ENCODE peak calls at places on chromosome 13, in ten cellular contexts. R is HCT116, C is lung, Y is Peyer's patch, W is fibroblast of the aortic adventitia, E is D721Med, D is spleen, U is neural progenitor cell, B is mammary epithelial cell, J is AG09309. K is an unnamed sample.

GRCh38 chr13:101785858-101786257 is 333.4 kb downstream of the ITGBL1 start:
- DNase-seq in R (peak), C (no peak), Y (no peak), W (no peak), E (no peak), D (no peak), U (peak), B (peak), J (no peak), K (peak)

GRCh38 chr13:23876265-23876664 is 12.9 kb downstream of the MIPEP start:
- DNase-seq in R (no peak), C (no peak), Y (no peak), W (peak), E (no peak), D (no peak), U (peak), B (no peak), J (no peak), K (peak)

GRCh38 chr13:79477968-79478367 is 3.0 kb upstream of the NDFIP2 start:
- DNase-seq in R (no peak), C (no peak), Y (no peak), W (no peak), E (no peak), D (no peak), U (peak), B (peak), J (no peak), K (no peak)

GRCh38 chr13:43119206-43119605 is 95.8 kb downstream of the DNAJC15 start:
- DNase-seq in R (no peak), C (no peak), Y (no peak), W (no peak), E (no peak), D (no peak), U (no peak), B (no peak), J (no peak), K (no peak)

GRCh38 chr13:31964168-31964567 is 67.4 kb upstream of the FRY start:
- DNase-seq in R (no peak), C (no peak), Y (no peak), W (no peak), E (no peak), D (no peak), U (no peak), B (no peak), J (no peak), K (no peak)

GRCh38 chr13:106867249-106867648 is 299.3 kb upstream of the ARGLU1 start:
- DNase-seq in R (no peak), C (no peak), Y (no peak), W (no peak), E (no peak), D (no peak), U (peak), B (peak), J (no peak), K (no peak)

GRCh38 chr13:107881362-107881761 is 334.0 kb downstream of the LIG4 start:
- DNase-seq in R (no peak), C (no peak), Y (no peak), W (no peak), E (no peak), D (no peak), U (no peak), B (peak), J (no peak), K (no peak)

GRCh38 chr13:19794552-19795143 is 11.9 kb upstream of the PSPC1 start:
- DNase-seq in R (peak), C (no peak), Y (no peak), W (no peak), E (no peak), D (no peak), U (no peak), B (peak), J (no peak), K (no peak)

GRCh38 chr13:101455863-101456262 is 3.4 kb downstream of the ITGBL1 start:
- DNase-seq in R (no peak), C (no peak), Y (no peak), W (peak), E (no peak), D (no peak), U (no peak), B (peak), J (peak), K (peak)

GRCh38 chr13:33139186-33139585 is 123.0 kb downstream of the KL start:
- DNase-seq in R (no peak), C (peak), Y (no peak), W (no peak), E (no peak), D (no peak), U (no peak), B (no peak), J (no peak), K (no peak)

GRCh38 chr13:91664036-91664435 is 265.6 kb downstream of the GPC5 start:
- DNase-seq in R (no peak), C (no peak), Y (no peak), W (no peak), E (no peak), D (no peak), U (no peak), B (peak), J (no peak), K (peak)

GRCh38 chr13:65497265-65497664 is 1732.9 kb downstream of the PCDH9 start:
- DNase-seq in R (peak), C (no peak), Y (no peak), W (no peak), E (no peak), D (no peak), U (no peak), B (no peak), J (no peak), K (no peak)

GRCh38 chr13:29522044-29522685 is 73.3 kb downstream of the SLC7A1 start:
- DNase-seq in R (no peak), C (no peak), Y (peak), W (peak), E (no peak), D (peak), U (no peak), B (no peak), J (peak), K (peak)

GRCh38 chr13:93430346-93430745 is 203.7 kb downstream of the GPC6 start:
- DNase-seq in R (no peak), C (no peak), Y (no peak), W (no peak), E (no peak), D (no peak), U (no peak), B (no peak), J (no peak), K (no peak)

GRCh38 chr13:98260357-98261164 is 83.5 kb upstream of the RNF113B start:
- DNase-seq in R (no peak), C (no peak), Y (no peak), W (peak), E (no peak), D (no peak), U (peak), B (no peak), J (no peak), K (no peak)

GRCh38 chr13:23810842-23811241 is 78.4 kb downstream of the MIPEP start:
- DNase-seq in R (no peak), C (no peak), Y (no peak), W (no peak), E (no peak), D (no peak), U (no peak), B (no peak), J (no peak), K (no peak)

GRCh38 chr13:84896128-84896527 is 903.1 kb downstream of the SLITRK6 start:
- DNase-seq in R (peak), C (no peak), Y (no peak), W (peak), E (no peak), D (no peak), U (peak), B (peak), J (peak), K (peak)

GRCh38 chr13:113383089-113383488 is 19.2 kb upstream of the GRTP1 start:
- DNase-seq in R (no peak), C (no peak), Y (no peak), W (no peak), E (no peak), D (no peak), U (no peak), B (no peak), J (no peak), K (no peak)

GRCh38 chr13:102091231-102091630 is 310.6 kb downstream of the FGF14 start:
- DNase-seq in R (peak), C (no peak), Y (no peak), W (no peak), E (no peak), D (no peak), U (peak), B (peak), J (no peak), K (peak)

GRCh38 chr13:30927595-30927994 is 4.9 kb upstream of the TEX26 start:
- DNase-seq in R (no peak), C (no peak), Y (no peak), W (no peak), E (no peak), D (no peak), U (no peak), B (peak), J (no peak), K (peak)

GRCh38 chr13:101978546-101979315 is 423.1 kb downstream of the FGF14 start:
- DNase-seq in R (no peak), C (no peak), Y (no peak), W (no peak), E (no peak), D (no peak), U (no peak), B (no peak), J (no peak), K (no peak)

GRCh38 chr13:63696055-63696454 is 2280.4 kb upstream of the PCDH20 start:
- DNase-seq in R (no peak), C (no peak), Y (no peak), W (peak), E (no peak), D (no peak), U (no peak), B (no peak), J (no peak), K (no peak)

GRCh38 chr13:48074006-48074405 is 20.9 kb downstream of the MED4 start:
- DNase-seq in R (no peak), C (no peak), Y (no peak), W (no peak), E (no peak), D (no peak), U (no peak), B (no peak), J (no peak), K (no peak)

GRCh38 chr13:48081739-48082138 is 13.2 kb downstream of the MED4 start:
- DNase-seq in R (no peak), C (no peak), Y (no peak), W (no peak), E (no peak), D (no peak), U (no peak), B (no peak), J (no peak), K (no peak)

GRCh38 chr13:48072787-48073186 is 22.1 kb downstream of the MED4 start:
- DNase-seq in R (no peak), C (no peak), Y (no peak), W (no peak), E (no peak), D (no peak), U (no peak), B (no peak), J (no peak), K (no peak)

GRCh38 chr13:48072304-48072703 is 22.6 kb downstream of the MED4 start:
- DNase-seq in R (no peak), C (no peak), Y (no peak), W (no peak), E (no peak), D (no peak), U (no peak), B (peak), J (no peak), K (peak)

GRCh38 chr13:48078251-48078656 is 16.6 kb downstream of the MED4 start:
- DNase-seq in R (peak), C (no peak), Y (no peak), W (no peak), E (no peak), D (no peak), U (no peak), B (peak), J (no peak), K (peak)
- TF ChIP-seq CTCF in R (peak), C (no peak), Y (peak), W (peak), E (peak), D (peak), U (no peak), B (peak), J (peak), K (peak)

GRCh38 chr13:95704510-95704909 is 27.6 kb downstream of the DNAJC3 start:
- DNase-seq in R (no peak), C (no peak), Y (no peak), W (no peak), E (no peak), D (no peak), U (no peak), B (no peak), J (no peak), K (peak)
- TF ChIP-seq CTCF in R (peak), C (no peak), Y (no peak), W (no peak), E (peak), D (peak), U (peak), B (peak), J (no peak), K (peak)

DNA sequence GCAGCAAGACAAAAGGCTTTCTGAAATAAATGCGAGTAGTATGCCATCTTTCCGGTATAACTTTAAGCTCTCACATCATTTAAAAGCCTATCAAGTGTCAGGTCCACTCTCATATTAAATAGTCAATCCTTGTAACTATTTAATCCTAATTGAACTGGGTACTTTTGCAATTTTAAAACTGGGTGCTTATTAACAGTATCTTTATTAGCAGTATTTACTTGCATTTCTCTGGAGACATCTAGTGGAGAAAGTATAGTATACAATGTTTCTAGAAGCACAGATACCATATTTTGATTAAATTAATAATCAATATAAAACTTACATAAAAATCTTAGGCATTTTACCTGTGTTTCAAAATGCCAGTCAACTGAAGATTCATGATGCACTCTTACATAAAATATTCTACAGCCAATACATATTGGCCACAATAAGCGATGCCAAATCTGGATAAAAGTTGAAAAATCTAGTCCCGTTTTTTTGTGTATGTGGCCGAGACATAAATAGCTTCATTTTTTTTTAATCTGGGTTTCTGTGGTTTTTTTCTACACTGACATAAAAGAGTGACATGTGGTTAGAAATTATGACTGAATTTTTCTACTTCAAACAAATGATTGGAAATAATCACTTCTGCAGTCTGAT is 4.3 kb upstream of the POSTN start:
- DNase-seq in R (no peak), C (no peak), Y (no peak), W (peak), E (no peak), D (no peak), U (no peak), B (no peak), J (no peak), K (peak)
- TF ChIP-seq CTCF in R (peak), C (no peak), Y (no peak), W (peak), E (peak), D (no peak), U (peak), B (peak), J (peak), K (peak)

GRCh38 chr13:26759907-26760834 is at the start of gene GPR12:
- DNase-seq in R (no peak), C (no peak), Y (no peak), W (peak), E (no peak), D (no peak), U (peak), B (no peak), J (no peak), K (no peak)
- TF ChIP-seq CTCF in R (no peak), C (no peak), Y (no peak), W (no peak), E (no peak), D (no peak), U (no peak), B (no peak), J (no peak), K (no peak)

GRCh38 chr13:46728777-46729176 is 68.2 kb downstream of the ESD start:
- DNase-seq in R (no peak), C (no peak), Y (no peak), W (no peak), E (no peak), D (no peak), U (peak), B (peak), J (no peak), K (peak)
- TF ChIP-seq CTCF in R (peak), C (no peak), Y (no peak), W (no peak), E (peak), D (no peak), U (peak), B (no peak), J (peak), K (peak)

GRCh38 chr13:86142080-86142479 is 342.9 kb upstream of the SLITRK6 start:
- DNase-seq in R (no peak), C (no peak), Y (no peak), W (no peak), E (no peak), D (no peak), U (no peak), B (no peak), J (no peak), K (no peak)
- TF ChIP-seq CTCF in R (no peak), C (no peak), Y (no peak), W (no peak), E (no peak), D (no peak), U (no peak), B (no peak), J (no peak), K (no peak)

GRCh38 chr13:36769126-36769525 is 49.9 kb upstream of the RFXAP start:
- DNase-seq in R (no peak), C (no peak), Y (no peak), W (no peak), E (no peak), D (no peak), U (no peak), B (no peak), J (no peak), K (no peak)
- TF ChIP-seq CTCF in R (no peak), C (no peak), Y (no peak), W (no peak), E (no peak), D (no peak), U (no peak), B (no peak), J (no peak), K (no peak)